ENCODE peak calls at places on chromosomes 3 and 15, in six cellular contexts. A is HCT116, L is IMR-90, T is K562, I is GM12878, U is H1. C is an unnamed sample.

GRCh38 chr3:159763466-159764210 is 225.0 kb upstream of the IL12A start:
- DNase-seq in A (peak; percentile 71), L (peak; percentile 84), T (peak; percentile 64), I (no peak), U (peak; percentile 87), C (peak; percentile 85)

GRCh38 chr3:16186081-16186480 is 11.6 kb downstream of the GALNT15 start:
- DNase-seq in A (no peak), L (peak; percentile 35), T (no peak), I (no peak), U (no peak), C (no peak)

GRCh38 chr15:31488437-31489204 is 162.0 kb downstream of the KLF13 start:
- DNase-seq in A (peak; percentile 80), L (peak; percentile 91), T (peak; percentile 81), I (peak; percentile 78), U (peak; percentile 58), C (peak; percentile 81)

GRCh38 chr3:183613366-183614293 is 21.8 kb upstream of the KLHL24 start:
- DNase-seq in A (no peak), L (no peak), T (no peak), I (no peak), U (no peak), C (no peak)

GRCh38 chr3:9717050-9717555 is 13.5 kb downstream of the CPNE9 start:
- DNase-seq in A (no peak), L (no peak), T (no peak), I (no peak), U (no peak), C (no peak)

GRCh38 chr3:138944842-138945645 is 1.9 kb downstream of the FOXL2 start:
- DNase-seq in A (no peak), L (no peak), T (peak; percentile 66), I (no peak), U (peak; percentile 78), C (no peak)

GRCh38 chr3:30258426-30259392 is 347.7 kb upstream of the TGFBR2 start:
- DNase-seq in A (no peak), L (peak; percentile 30), T (no peak), I (no peak), U (no peak), C (no peak)

GRCh38 chr3:75180235-75180944 is 483.7 kb upstream of the FRG2C start:
- DNase-seq in A (no peak), L (no peak), T (no peak), I (peak; percentile 66), U (no peak), C (no peak)

GRCh38 chr15:74543583-74543982 is 2.6 kb downstream of the ARID3B start:
- DNase-seq in A (no peak), L (no peak), T (no peak), I (no peak), U (no peak), C (no peak)

GRCh38 chr3:14478943-14479550 is 61.1 kb downstream of the GRIP2 start:
- DNase-seq in A (no peak), L (no peak), T (no peak), I (no peak), U (no peak), C (no peak)

DNA sequence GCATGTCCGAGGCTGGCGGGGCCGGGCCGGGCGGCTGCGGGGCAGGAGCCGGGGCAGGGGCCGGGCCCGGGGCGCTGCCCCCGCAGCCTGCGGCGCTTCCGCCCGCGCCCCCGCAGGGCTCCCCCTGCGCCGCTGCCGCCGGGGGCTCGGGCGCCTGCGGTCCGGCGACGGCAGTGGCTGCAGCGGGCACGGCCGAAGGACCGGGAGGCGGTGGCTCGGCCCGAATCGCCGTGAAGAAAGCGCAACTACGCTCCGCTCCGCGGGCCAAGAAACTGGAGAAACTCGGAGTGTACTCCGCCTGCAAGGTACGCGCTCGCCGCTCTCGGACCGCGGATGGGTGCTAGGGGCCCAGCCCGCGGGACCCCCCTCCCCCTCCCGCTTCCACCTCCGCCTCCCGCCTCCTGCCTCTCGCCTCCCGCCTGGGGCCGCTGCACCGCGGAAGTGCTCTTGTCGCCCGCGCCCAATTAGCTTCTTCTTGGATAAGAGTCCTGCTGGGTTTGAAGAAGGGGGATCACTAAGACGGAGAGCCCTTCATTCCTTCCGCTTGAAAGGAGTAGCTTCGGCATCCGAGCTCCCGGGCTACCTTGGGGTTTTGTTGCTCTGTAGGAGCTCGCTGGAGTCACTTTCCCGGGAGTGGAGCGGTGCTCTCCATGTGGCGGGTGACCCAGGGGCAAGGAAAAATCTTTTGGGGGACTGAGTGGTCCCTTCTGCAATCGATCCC is 390 bp downstream of the KAT2B start:
- DNase-seq in A (peak; percentile 34), L (peak; percentile 61), T (peak; percentile 92), I (no peak), U (peak; percentile 71), C (peak; percentile 54)
- TF ChIP-seq POLR2A in A (no peak), L (no peak), T (peak; percentile 46), I (peak; percentile 52), U (no peak), C (no peak)

DNA sequence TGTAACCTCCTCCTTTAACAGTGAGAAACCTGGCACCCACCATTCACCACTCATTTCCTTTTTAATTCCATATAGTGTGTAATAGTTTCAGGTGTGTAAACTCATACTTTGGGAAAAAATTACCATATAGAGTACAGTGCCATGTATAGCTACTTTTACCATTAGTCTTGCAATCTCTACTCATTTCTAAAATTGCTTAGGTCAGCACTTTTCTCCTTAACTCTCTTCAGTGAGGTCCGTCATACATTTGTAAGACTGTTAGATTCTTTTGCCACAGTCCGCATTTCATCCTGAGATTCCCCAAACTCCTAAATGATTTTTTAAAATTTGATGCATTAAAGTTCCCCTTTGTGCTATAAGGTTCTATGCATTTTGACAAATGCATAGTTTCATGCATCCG is 238.3 kb upstream of the ATP10A start:
- DNase-seq in A (no peak), L (no peak), T (no peak), I (no peak), U (no peak), C (no peak)
- H3K4me3 ChIP-seq in A (no peak overlapping the region), L (no peak overlapping the region), T (no peak overlapping the region), I (no peak overlapping the region), U (no peak overlapping the region), C (no peak overlapping the region)

GRCh38 chr3:124758851-124759635 is 28.8 kb downstream of the UMPS start:
- DNase-seq in A (no peak), L (no peak), T (no peak), I (no peak), U (no peak), C (no peak)

GRCh38 chr3:124760601-124761000 is 30.3 kb downstream of the UMPS start:
- DNase-seq in A (no peak), L (peak; percentile 75), T (no peak), I (no peak), U (no peak), C (no peak)

GRCh38 chr3:124761250-124761796 is 31.1 kb downstream of the UMPS start:
- DNase-seq in A (peak; percentile 56), L (peak; percentile 89), T (peak; percentile 62), I (peak; percentile 49), U (peak; percentile 91), C (peak; percentile 75)

GRCh38 chr3:124761935-124762334 is 31.7 kb downstream of the UMPS start:
- DNase-seq in A (no peak), L (no peak), T (no peak), I (no peak), U (no peak), C (no peak)

DNA sequence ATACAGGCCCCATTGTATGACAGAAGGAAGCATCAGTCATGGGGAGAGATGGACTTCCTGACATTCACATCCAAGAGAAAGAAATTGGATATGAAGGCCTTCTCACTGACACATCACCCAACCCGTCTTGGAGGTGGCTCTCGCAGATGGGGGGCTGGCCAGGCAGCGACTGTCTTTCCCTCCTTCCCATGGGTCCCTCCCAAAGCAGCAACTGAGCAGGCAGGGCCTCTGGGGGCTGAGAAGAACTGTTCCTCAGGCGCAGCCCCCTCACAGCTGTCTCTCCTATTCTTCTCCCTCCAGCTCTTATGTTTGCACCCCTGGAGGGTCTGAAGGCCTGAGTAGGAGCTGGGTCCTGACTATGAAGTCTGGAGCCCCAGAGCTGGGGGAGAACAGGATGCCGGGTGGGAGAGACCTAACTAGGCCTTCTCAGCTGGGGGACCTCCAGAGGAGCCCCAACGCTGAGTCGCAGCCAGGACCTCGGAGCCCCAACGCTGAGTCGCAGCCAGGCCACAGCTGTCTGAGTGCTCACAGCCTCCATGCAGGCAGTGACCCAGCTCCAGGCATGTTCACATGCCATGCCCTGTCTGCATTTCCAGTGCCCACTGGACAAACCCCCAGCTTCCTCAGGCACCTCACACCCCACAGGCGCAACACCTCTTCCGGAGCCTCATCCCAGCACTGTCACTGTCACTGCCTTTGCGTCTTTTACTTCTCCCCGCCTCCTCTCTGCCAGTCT is 29.6 kb downstream of the UMPS start:
- DNase-seq in A (no peak), L (peak; percentile 22), T (no peak), I (no peak), U (no peak), C (no peak)
- H3K9ac ChIP-seq in A (no peak overlapping the region), L (no peak overlapping the region), T (no peak overlapping the region), I (no peak overlapping the region), U (no peak overlapping the region), C (no peak overlapping the region)

DNA sequence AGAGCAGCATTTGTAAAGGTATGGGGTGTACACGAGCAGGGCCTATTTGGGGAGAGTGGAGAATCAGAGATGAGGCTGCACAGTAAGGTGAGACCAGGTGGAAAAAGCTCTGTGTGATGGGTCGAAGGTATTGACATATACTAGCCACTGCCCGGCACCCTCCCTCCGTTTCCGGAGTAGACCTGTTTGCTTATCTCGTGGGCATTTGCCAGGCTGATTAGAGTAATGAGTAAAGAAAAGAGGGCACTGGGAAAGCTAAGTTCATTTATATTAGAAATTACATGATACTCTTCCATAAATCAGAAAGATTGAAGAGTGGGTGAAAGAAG is 46.2 kb upstream of the ATG7 start:
- DNase-seq in A (no peak), L (no peak), T (no peak), I (no peak), U (no peak), C (no peak)
- TF ChIP-seq POLR2A in A (no peak), L (no peak), T (no peak), I (no peak), U (no peak), C (no peak)

DNA sequence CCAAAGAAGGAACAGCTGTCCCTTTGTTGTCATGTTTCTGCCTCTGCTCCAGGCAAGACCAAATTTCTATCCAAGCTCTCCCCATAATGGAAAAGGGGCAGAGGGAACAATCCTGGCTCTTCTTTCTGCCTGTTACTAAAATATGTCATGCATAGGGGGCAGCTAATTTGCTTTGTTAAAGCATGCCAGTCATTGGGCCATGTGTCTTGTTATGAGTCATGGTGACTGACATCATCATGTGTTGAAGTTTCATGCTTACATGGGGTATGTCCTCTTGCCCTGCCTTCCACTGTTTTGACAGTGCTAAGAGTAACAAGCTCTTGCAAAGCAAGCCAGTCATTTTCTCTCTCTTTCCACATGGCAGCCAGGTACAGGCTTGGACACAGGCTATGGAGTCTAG is 268.9 kb downstream of the GABRB3 start:
- DNase-seq in A (no peak), L (no peak), T (no peak), I (no peak), U (no peak), C (no peak)
- H3K4me3 ChIP-seq in A (no peak overlapping the region), L (no peak overlapping the region), T (no peak overlapping the region), I (no peak overlapping the region), U (no peak overlapping the region), C (no peak overlapping the region)

C was measured in endothelial cell of umbilical vein.